ENCODE peak calls at places on chromosomes 2 and 18, in six cellular contexts. I is activated T-cell treated with anti-CD3 and anti-CD28 coated beads for 4 hours; S is activated naive CD8-positive, alpha-beta T cell treated with anti-CD3 and anti-CD28 coated beads, Interleukin-2, amount 50 U/mL, for 24 hours; Y is stomach; W is HAP-1; R is M059J. X is an unnamed sample.

GRCh38 chr2:226211439-226211838 is 588.2 kb downstream of the IRS1 start:
- DNase-seq in I (no peak), S (no peak), Y (no peak), W (peak; percentile 18), R (peak; percentile 89), X (no peak)

GRCh38 chr2:121152861-121153260 is 132.1 kb downstream of the TFCP2L1 start:
- DNase-seq in I (no peak), S (no peak), Y (no peak), W (no peak), R (no peak), X (no peak)

GRCh38 chr18:58605027-58606020 is 23.6 kb downstream of the ALPK2 start:
- DNase-seq in I (peak; percentile 30), S (peak; percentile 39), Y (no peak), W (no peak), R (peak; percentile 83), X (peak; percentile 42)

GRCh38 chr2:101064868-101065549 is 62.9 kb downstream of the RPL31 start:
- DNase-seq in I (no peak), S (no peak), Y (peak; percentile 40), W (no peak), R (peak; percentile 77), X (no peak)

GRCh38 chr2:96895709-96896651 is 26.1 kb upstream of the SEMA4C start:
- DNase-seq in I (no peak), S (no peak), Y (no peak), W (no peak), R (no peak), X (no peak)

GRCh38 chr18:13235326-13235937 is 16.9 kb downstream of the LDLRAD4 start:
- DNase-seq in I (no peak), S (no peak), Y (no peak), W (no peak), R (peak; percentile 67), X (no peak)

GRCh38 chr2:85662899-85663683 is 4.9 kb downstream of the SFTPB start:
- DNase-seq in I (no peak), S (no peak), Y (no peak), W (no peak), R (peak; percentile 97), X (no peak)

GRCh38 chr18:21242141-21243040 is at the start of gene GREB1L:
- DNase-seq in I (no peak), S (peak; percentile 23), Y (peak; percentile 63), W (peak; percentile 72), R (peak; percentile 68), X (no peak)

GRCh38 chr2:150296795-150297546 is 190.5 kb downstream of the RND3 start:
- DNase-seq in I (no peak), S (no peak), Y (no peak), W (no peak), R (peak; percentile 60), X (no peak)

GRCh38 chr2:218168635-218169462 is 2.1 kb upstream of the CXCR1 start:
- DNase-seq in I (peak; percentile 71), S (peak; percentile 78), Y (peak; percentile 73), W (peak; percentile 40), R (peak; percentile 34), X (peak; percentile 54)

GRCh38 chr2:136065384-136065783 is 52.6 kb downstream of the CXCR4 start:
- DNase-seq in I (no peak), S (no peak), Y (no peak), W (no peak), R (no peak), X (no peak)

X was measured in stimulated activated CD4-positive, alpha-beta T cell treated with anti-CD3 and anti-CD28 coated beads, Interleukin-2, amount 100 ng/mL, for 4 hours.